ENCODE peak calls at places on chromosomes 12 and 14, in eight cellular contexts. One of them, this sample, is unnamed.

GRCh38 chr14:75373616-75374015 is 54.2 kb upstream of the JDP2 start:
- DNase-seq in NCI-H1105: no peak
- DNase-seq in activated CD4-positive, alpha-beta T cell treated with anti-CD3 and anti-CD28 coated beads for 36 hours: no peak
- DNase-seq in BJ: no peak
- DNase-seq in NCI-H2081: no peak
- DNase-seq in SJCRH30: no peak
- DNase-seq in EL: no peak
- DNase-seq in AG10803: no peak
- DNase-seq in this sample: no peak

GRCh38 chr14:33808187-33808586 is 142.7 kb downstream of the EGLN3 start:
- DNase-seq in NCI-H1105: no peak
- DNase-seq in activated CD4-positive, alpha-beta T cell treated with anti-CD3 and anti-CD28 coated beads for 36 hours: no peak
- DNase-seq in BJ: no peak
- DNase-seq in NCI-H2081: no peak
- DNase-seq in SJCRH30: no peak
- DNase-seq in EL: no peak
- DNase-seq in AG10803: no peak
- DNase-seq in this sample: no peak

GRCh38 chr12:108430245-108430644 is 84.8 kb upstream of the FICD start:
- DNase-seq in NCI-H1105: peak
- DNase-seq in activated CD4-positive, alpha-beta T cell treated with anti-CD3 and anti-CD28 coated beads for 36 hours: no peak
- DNase-seq in BJ: no peak
- DNase-seq in NCI-H2081: no peak
- DNase-seq in SJCRH30: peak
- DNase-seq in EL: no peak
- DNase-seq in AG10803: peak
- DNase-seq in this sample: peak

GRCh38 chr12:6614513-6615177 is 7.5 kb upstream of the CHD4 start:
- DNase-seq in NCI-H1105: no peak
- DNase-seq in activated CD4-positive, alpha-beta T cell treated with anti-CD3 and anti-CD28 coated beads for 36 hours: no peak
- DNase-seq in BJ: no peak
- DNase-seq in NCI-H2081: no peak
- DNase-seq in SJCRH30: no peak
- DNase-seq in EL: peak
- DNase-seq in AG10803: no peak
- DNase-seq in this sample: no peak

GRCh38 chr14:61524211-61524806 is 171.0 kb upstream of the HIF1A start:
- DNase-seq in NCI-H1105: peak
- DNase-seq in activated CD4-positive, alpha-beta T cell treated with anti-CD3 and anti-CD28 coated beads for 36 hours: no peak
- DNase-seq in BJ: no peak
- DNase-seq in NCI-H2081: peak
- DNase-seq in SJCRH30: peak
- DNase-seq in EL: peak
- DNase-seq in AG10803: peak
- DNase-seq in this sample: peak

GRCh38 chr12:15632708-15633107 is 156.5 kb downstream of the EPS8 start:
- DNase-seq in NCI-H1105: no peak
- DNase-seq in activated CD4-positive, alpha-beta T cell treated with anti-CD3 and anti-CD28 coated beads for 36 hours: no peak
- DNase-seq in BJ: no peak
- DNase-seq in NCI-H2081: no peak
- DNase-seq in SJCRH30: no peak
- DNase-seq in EL: no peak
- DNase-seq in AG10803: no peak
- DNase-seq in this sample: peak

GRCh38 chr14:93025055-93025454 is 90.7 kb downstream of the ITPK1 start:
- DNase-seq in NCI-H1105: no peak
- DNase-seq in activated CD4-positive, alpha-beta T cell treated with anti-CD3 and anti-CD28 coated beads for 36 hours: peak
- DNase-seq in BJ: no peak
- DNase-seq in NCI-H2081: no peak
- DNase-seq in SJCRH30: no peak
- DNase-seq in EL: no peak
- DNase-seq in AG10803: no peak
- DNase-seq in this sample: no peak

GRCh38 chr12:99223554-99223953 is 424.0 kb upstream of the GARIN6 start:
- DNase-seq in NCI-H1105: no peak
- DNase-seq in activated CD4-positive, alpha-beta T cell treated with anti-CD3 and anti-CD28 coated beads for 36 hours: no peak
- DNase-seq in BJ: no peak
- DNase-seq in NCI-H2081: peak
- DNase-seq in SJCRH30: no peak
- DNase-seq in EL: no peak
- DNase-seq in AG10803: no peak
- DNase-seq in this sample: no peak